ENCODE peak calls at places on chromosome 15, in five cellular contexts. One of them, this sample, is unnamed.

GRCh38 chr15:70604671-70605070 is 158.7 kb downstream of the UACA start:
- DNase-seq in stimulated activated CD4-positive, alpha-beta T cell treated with anti-CD3 and anti-CD28 coated beads, Interleukin-1b, Interleukin-23, amount 100 ng/mL, for 24 hours: no peak
- DNase-seq in endothelial cell: no peak
- DNase-seq in activated CD8-positive, alpha-beta memory T cell treated with anti-CD3 and anti-CD28 coated beads, Interleukin-2, amount 10 ng/mL, durations not matched to agents 7 days and 5 days: no peak
- DNase-seq in natural killer cell: no peak
- DNase-seq in this sample: no peak

GRCh38 chr15:67613708-67614107 is 71.2 kb downstream of the MAP2K5 start:
- DNase-seq in stimulated activated CD4-positive, alpha-beta T cell treated with anti-CD3 and anti-CD28 coated beads, Interleukin-1b, Interleukin-23, amount 100 ng/mL, for 24 hours: no peak
- DNase-seq in endothelial cell: no peak
- DNase-seq in activated CD8-positive, alpha-beta memory T cell treated with anti-CD3 and anti-CD28 coated beads, Interleukin-2, amount 10 ng/mL, durations not matched to agents 7 days and 5 days: no peak
- DNase-seq in natural killer cell: no peak
- DNase-seq in this sample: no peak

GRCh38 chr15:63370764-63371163 is 10.9 kb downstream of the CA12 start:
- DNase-seq in stimulated activated CD4-positive, alpha-beta T cell treated with anti-CD3 and anti-CD28 coated beads, Interleukin-1b, Interleukin-23, amount 100 ng/mL, for 24 hours: no peak
- DNase-seq in endothelial cell: no peak
- DNase-seq in activated CD8-positive, alpha-beta memory T cell treated with anti-CD3 and anti-CD28 coated beads, Interleukin-2, amount 10 ng/mL, durations not matched to agents 7 days and 5 days: no peak
- DNase-seq in natural killer cell: no peak
- DNase-seq in this sample: no peak

GRCh38 chr15:70955151-70955550 is 62.5 kb downstream of the LRRC49 start:
- DNase-seq in stimulated activated CD4-positive, alpha-beta T cell treated with anti-CD3 and anti-CD28 coated beads, Interleukin-1b, Interleukin-23, amount 100 ng/mL, for 24 hours: no peak
- DNase-seq in endothelial cell: no peak
- DNase-seq in activated CD8-positive, alpha-beta memory T cell treated with anti-CD3 and anti-CD28 coated beads, Interleukin-2, amount 10 ng/mL, durations not matched to agents 7 days and 5 days: no peak
- DNase-seq in natural killer cell: no peak
- DNase-seq in this sample: no peak

GRCh38 chr15:39976291-39977274 is 42.7 kb downstream of the EIF2AK4 start:
- DNase-seq in stimulated activated CD4-positive, alpha-beta T cell treated with anti-CD3 and anti-CD28 coated beads, Interleukin-1b, Interleukin-23, amount 100 ng/mL, for 24 hours: no peak
- DNase-seq in endothelial cell: peak
- DNase-seq in activated CD8-positive, alpha-beta memory T cell treated with anti-CD3 and anti-CD28 coated beads, Interleukin-2, amount 10 ng/mL, durations not matched to agents 7 days and 5 days: no peak
- DNase-seq in natural killer cell: no peak
- DNase-seq in this sample: no peak

GRCh38 chr15:33292718-33293307 is 18.0 kb upstream of the RYR3 start:
- DNase-seq in stimulated activated CD4-positive, alpha-beta T cell treated with anti-CD3 and anti-CD28 coated beads, Interleukin-1b, Interleukin-23, amount 100 ng/mL, for 24 hours: peak
- DNase-seq in endothelial cell: peak
- DNase-seq in activated CD8-positive, alpha-beta memory T cell treated with anti-CD3 and anti-CD28 coated beads, Interleukin-2, amount 10 ng/mL, durations not matched to agents 7 days and 5 days: peak
- DNase-seq in natural killer cell: no peak
- DNase-seq in this sample: peak

GRCh38 chr15:71804226-71804625 is 6.1 kb upstream of the NR2E3 start:
- DNase-seq in stimulated activated CD4-positive, alpha-beta T cell treated with anti-CD3 and anti-CD28 coated beads, Interleukin-1b, Interleukin-23, amount 100 ng/mL, for 24 hours: no peak
- DNase-seq in endothelial cell: no peak
- DNase-seq in activated CD8-positive, alpha-beta memory T cell treated with anti-CD3 and anti-CD28 coated beads, Interleukin-2, amount 10 ng/mL, durations not matched to agents 7 days and 5 days: no peak
- DNase-seq in natural killer cell: no peak
- DNase-seq in this sample: no peak

GRCh38 chr15:29805043-29805707 is 17.1 kb downstream of the TJP1 start:
- DNase-seq in stimulated activated CD4-positive, alpha-beta T cell treated with anti-CD3 and anti-CD28 coated beads, Interleukin-1b, Interleukin-23, amount 100 ng/mL, for 24 hours: no peak
- DNase-seq in endothelial cell: no peak
- DNase-seq in activated CD8-positive, alpha-beta memory T cell treated with anti-CD3 and anti-CD28 coated beads, Interleukin-2, amount 10 ng/mL, durations not matched to agents 7 days and 5 days: no peak
- DNase-seq in natural killer cell: no peak
- DNase-seq in this sample: no peak

GRCh38 chr15:86743283-86743903 is 663.7 kb downstream of the AGBL1 start:
- DNase-seq in stimulated activated CD4-positive, alpha-beta T cell treated with anti-CD3 and anti-CD28 coated beads, Interleukin-1b, Interleukin-23, amount 100 ng/mL, for 24 hours: peak
- DNase-seq in endothelial cell: peak
- DNase-seq in activated CD8-positive, alpha-beta memory T cell treated with anti-CD3 and anti-CD28 coated beads, Interleukin-2, amount 10 ng/mL, durations not matched to agents 7 days and 5 days: peak
- DNase-seq in natural killer cell: peak
- DNase-seq in this sample: peak

GRCh38 chr15:77649610-77650009 is 16.9 kb upstream of the LINGO1 start:
- DNase-seq in stimulated activated CD4-positive, alpha-beta T cell treated with anti-CD3 and anti-CD28 coated beads, Interleukin-1b, Interleukin-23, amount 100 ng/mL, for 24 hours: no peak
- DNase-seq in endothelial cell: no peak
- DNase-seq in activated CD8-positive, alpha-beta memory T cell treated with anti-CD3 and anti-CD28 coated beads, Interleukin-2, amount 10 ng/mL, durations not matched to agents 7 days and 5 days: no peak
- DNase-seq in natural killer cell: no peak
- DNase-seq in this sample: no peak

GRCh38 chr15:73081321-73081958 is 29.2 kb downstream of the NEO1 start:
- DNase-seq in stimulated activated CD4-positive, alpha-beta T cell treated with anti-CD3 and anti-CD28 coated beads, Interleukin-1b, Interleukin-23, amount 100 ng/mL, for 24 hours: no peak
- DNase-seq in endothelial cell: no peak
- DNase-seq in activated CD8-positive, alpha-beta memory T cell treated with anti-CD3 and anti-CD28 coated beads, Interleukin-2, amount 10 ng/mL, durations not matched to agents 7 days and 5 days: no peak
- DNase-seq in natural killer cell: no peak
- DNase-seq in this sample: peak

GRCh38 chr15:68993276-68993675 is 21.2 kb upstream of the NOX5 start:
- DNase-seq in stimulated activated CD4-positive, alpha-beta T cell treated with anti-CD3 and anti-CD28 coated beads, Interleukin-1b, Interleukin-23, amount 100 ng/mL, for 24 hours: no peak
- DNase-seq in endothelial cell: no peak
- DNase-seq in activated CD8-positive, alpha-beta memory T cell treated with anti-CD3 and anti-CD28 coated beads, Interleukin-2, amount 10 ng/mL, durations not matched to agents 7 days and 5 days: no peak
- DNase-seq in natural killer cell: no peak
- DNase-seq in this sample: no peak

GRCh38 chr15:50145451-50145872 is 26.4 kb upstream of the ATP8B4 start:
- DNase-seq in stimulated activated CD4-positive, alpha-beta T cell treated with anti-CD3 and anti-CD28 coated beads, Interleukin-1b, Interleukin-23, amount 100 ng/mL, for 24 hours: no peak
- DNase-seq in endothelial cell: no peak
- DNase-seq in activated CD8-positive, alpha-beta memory T cell treated with anti-CD3 and anti-CD28 coated beads, Interleukin-2, amount 10 ng/mL, durations not matched to agents 7 days and 5 days: no peak
- DNase-seq in natural killer cell: no peak
- DNase-seq in this sample: no peak

GRCh38 chr15:56757884-56758283 is 24.6 kb upstream of the ZNF280D start:
- DNase-seq in stimulated activated CD4-positive, alpha-beta T cell treated with anti-CD3 and anti-CD28 coated beads, Interleukin-1b, Interleukin-23, amount 100 ng/mL, for 24 hours: no peak
- DNase-seq in endothelial cell: no peak
- DNase-seq in activated CD8-positive, alpha-beta memory T cell treated with anti-CD3 and anti-CD28 coated beads, Interleukin-2, amount 10 ng/mL, durations not matched to agents 7 days and 5 days: no peak
- DNase-seq in natural killer cell: no peak
- DNase-seq in this sample: no peak

GRCh38 chr15:29942144-29942543 is 119.9 kb upstream of the TJP1 start:
- DNase-seq in stimulated activated CD4-positive, alpha-beta T cell treated with anti-CD3 and anti-CD28 coated beads, Interleukin-1b, Interleukin-23, amount 100 ng/mL, for 24 hours: no peak
- DNase-seq in endothelial cell: peak
- DNase-seq in activated CD8-positive, alpha-beta memory T cell treated with anti-CD3 and anti-CD28 coated beads, Interleukin-2, amount 10 ng/mL, durations not matched to agents 7 days and 5 days: no peak
- DNase-seq in natural killer cell: no peak
- DNase-seq in this sample: no peak

GRCh38 chr15:23438816-23439466 is 8.1 kb downstream of the GOLGA6L2 start:
- DNase-seq in stimulated activated CD4-positive, alpha-beta T cell treated with anti-CD3 and anti-CD28 coated beads, Interleukin-1b, Interleukin-23, amount 100 ng/mL, for 24 hours: no peak
- DNase-seq in endothelial cell: no peak
- DNase-seq in activated CD8-positive, alpha-beta memory T cell treated with anti-CD3 and anti-CD28 coated beads, Interleukin-2, amount 10 ng/mL, durations not matched to agents 7 days and 5 days: no peak
- DNase-seq in natural killer cell: no peak
- DNase-seq in this sample: no peak

GRCh38 chr15:89329329-89330084 is 5.1 kb downstream of the POLG start:
- DNase-seq in stimulated activated CD4-positive, alpha-beta T cell treated with anti-CD3 and anti-CD28 coated beads, Interleukin-1b, Interleukin-23, amount 100 ng/mL, for 24 hours: no peak
- DNase-seq in endothelial cell: no peak
- DNase-seq in activated CD8-positive, alpha-beta memory T cell treated with anti-CD3 and anti-CD28 coated beads, Interleukin-2, amount 10 ng/mL, durations not matched to agents 7 days and 5 days: peak
- DNase-seq in natural killer cell: peak
- DNase-seq in this sample: peak

GRCh38 chr15:58474741-58475323 is 43.0 kb downstream of the LIPC start:
- DNase-seq in stimulated activated CD4-positive, alpha-beta T cell treated with anti-CD3 and anti-CD28 coated beads, Interleukin-1b, Interleukin-23, amount 100 ng/mL, for 24 hours: no peak
- DNase-seq in endothelial cell: no peak
- DNase-seq in activated CD8-positive, alpha-beta memory T cell treated with anti-CD3 and anti-CD28 coated beads, Interleukin-2, amount 10 ng/mL, durations not matched to agents 7 days and 5 days: no peak
- DNase-seq in natural killer cell: no peak
- DNase-seq in this sample: no peak

GRCh38 chr15:95894407-95894956 is 436.0 kb upstream of the NR2F2 start:
- DNase-seq in stimulated activated CD4-positive, alpha-beta T cell treated with anti-CD3 and anti-CD28 coated beads, Interleukin-1b, Interleukin-23, amount 100 ng/mL, for 24 hours: no peak
- DNase-seq in endothelial cell: no peak
- DNase-seq in activated CD8-positive, alpha-beta memory T cell treated with anti-CD3 and anti-CD28 coated beads, Interleukin-2, amount 10 ng/mL, durations not matched to agents 7 days and 5 days: no peak
- DNase-seq in natural killer cell: no peak
- DNase-seq in this sample: no peak

GRCh38 chr15:29348308-29348914 is 78.8 kb upstream of the NSMCE3 start:
- DNase-seq in stimulated activated CD4-positive, alpha-beta T cell treated with anti-CD3 and anti-CD28 coated beads, Interleukin-1b, Interleukin-23, amount 100 ng/mL, for 24 hours: no peak
- DNase-seq in endothelial cell: no peak
- DNase-seq in activated CD8-positive, alpha-beta memory T cell treated with anti-CD3 and anti-CD28 coated beads, Interleukin-2, amount 10 ng/mL, durations not matched to agents 7 days and 5 days: no peak
- DNase-seq in natural killer cell: no peak
- DNase-seq in this sample: no peak